ENCODE peak calls at places on chromosome 17, in ten cellular contexts. One of them, this sample, is unnamed.

GRCh38 chr17:3575506-3575905 is 17.9 kb upstream of the TRPV3 start:
- DNase-seq in HT-29: no peak
- DNase-seq in GM12864: no peak
- DNase-seq in adipocyte: peak; percentile 20
- DNase-seq in T-helper 1 cell: no peak
- DNase-seq in upper lobe of right lung: no peak
- DNase-seq in fibroblast of the conjunctiva: no peak
- DNase-seq in CD8-positive, alpha-beta T cell: no peak
- DNase-seq in foreskin fibroblast: peak; percentile 68
- DNase-seq in progenitor cell of endocrine pancreas: no peak
- DNase-seq in this sample: no peak

GRCh38 chr17:10843806-10844205 is 5.9 kb upstream of the PIRT start:
- DNase-seq in HT-29: peak; percentile 50
- DNase-seq in GM12864: no peak
- DNase-seq in adipocyte: peak; percentile 2
- DNase-seq in T-helper 1 cell: no peak
- DNase-seq in upper lobe of right lung: no peak
- DNase-seq in fibroblast of the conjunctiva: no peak
- DNase-seq in CD8-positive, alpha-beta T cell: no peak
- DNase-seq in foreskin fibroblast: no peak
- DNase-seq in progenitor cell of endocrine pancreas: no peak
- DNase-seq in this sample: no peak

GRCh38 chr17:28874750-28875149 is 19.9 kb downstream of the ERAL1 start:
- DNase-seq in HT-29: no peak
- DNase-seq in GM12864: no peak
- DNase-seq in adipocyte: no peak
- DNase-seq in T-helper 1 cell: no peak
- DNase-seq in upper lobe of right lung: no peak
- DNase-seq in fibroblast of the conjunctiva: no peak
- DNase-seq in CD8-positive, alpha-beta T cell: no peak
- DNase-seq in foreskin fibroblast: no peak
- DNase-seq in progenitor cell of endocrine pancreas: no peak
- DNase-seq in this sample: no peak

GRCh38 chr17:8117980-8118768 is at the start of gene ALOXE3:
- DNase-seq in HT-29: peak; percentile 58
- DNase-seq in GM12864: no peak
- DNase-seq in adipocyte: peak; percentile 61
- DNase-seq in T-helper 1 cell: no peak
- DNase-seq in upper lobe of right lung: no peak
- DNase-seq in fibroblast of the conjunctiva: no peak
- DNase-seq in CD8-positive, alpha-beta T cell: no peak
- DNase-seq in foreskin fibroblast: peak; percentile 66
- DNase-seq in progenitor cell of endocrine pancreas: no peak
- DNase-seq in this sample: no peak

GRCh38 chr17:37592291-37592690 is 16.9 kb downstream of the SYNRG start:
- DNase-seq in HT-29: no peak
- DNase-seq in GM12864: no peak
- DNase-seq in adipocyte: no peak
- DNase-seq in T-helper 1 cell: no peak
- DNase-seq in upper lobe of right lung: no peak
- DNase-seq in fibroblast of the conjunctiva: peak; percentile 60
- DNase-seq in CD8-positive, alpha-beta T cell: no peak
- DNase-seq in foreskin fibroblast: no peak
- DNase-seq in progenitor cell of endocrine pancreas: no peak
- DNase-seq in this sample: no peak

GRCh38 chr17:65817951-65818350 is 256.5 kb upstream of the AXIN2 start:
- DNase-seq in HT-29: no peak
- DNase-seq in GM12864: no peak
- DNase-seq in adipocyte: no peak
- DNase-seq in T-helper 1 cell: no peak
- DNase-seq in upper lobe of right lung: no peak
- DNase-seq in fibroblast of the conjunctiva: no peak
- DNase-seq in CD8-positive, alpha-beta T cell: no peak
- DNase-seq in foreskin fibroblast: no peak
- DNase-seq in progenitor cell of endocrine pancreas: no peak
- DNase-seq in this sample: no peak

GRCh38 chr17:38584350-38584925 is 21.3 kb downstream of the SRCIN1 start:
- DNase-seq in HT-29: peak; percentile 97
- DNase-seq in GM12864: no peak
- DNase-seq in adipocyte: peak; percentile 74
- DNase-seq in T-helper 1 cell: peak; percentile 57
- DNase-seq in upper lobe of right lung: peak; percentile 87
- DNase-seq in fibroblast of the conjunctiva: peak; percentile 29
- DNase-seq in CD8-positive, alpha-beta T cell: peak; percentile 46
- DNase-seq in foreskin fibroblast: peak; percentile 34
- DNase-seq in progenitor cell of endocrine pancreas: peak; percentile 59
- DNase-seq in this sample: no peak

GRCh38 chr17:51860934-51861561 is 297.5 kb downstream of the CA10 start:
- DNase-seq in HT-29: peak; percentile 48
- DNase-seq in GM12864: no peak
- DNase-seq in adipocyte: no peak
- DNase-seq in T-helper 1 cell: no peak
- DNase-seq in upper lobe of right lung: no peak
- DNase-seq in fibroblast of the conjunctiva: peak; percentile 5
- DNase-seq in CD8-positive, alpha-beta T cell: no peak
- DNase-seq in foreskin fibroblast: no peak
- DNase-seq in progenitor cell of endocrine pancreas: peak; percentile 42
- DNase-seq in this sample: peak; percentile 0

GRCh38 chr17:40564195-40564882 is 933 bp downstream of the CCR7 start:
- DNase-seq in HT-29: no peak
- DNase-seq in GM12864: no peak
- DNase-seq in adipocyte: no peak
- DNase-seq in T-helper 1 cell: no peak
- DNase-seq in upper lobe of right lung: no peak
- DNase-seq in fibroblast of the conjunctiva: no peak
- DNase-seq in CD8-positive, alpha-beta T cell: no peak
- DNase-seq in foreskin fibroblast: no peak
- DNase-seq in progenitor cell of endocrine pancreas: no peak
- DNase-seq in this sample: no peak

GRCh38 chr17:28466001-28466400 is 7.4 kb upstream of the SLC13A2 start:
- DNase-seq in HT-29: no peak
- DNase-seq in GM12864: no peak
- DNase-seq in adipocyte: no peak
- DNase-seq in T-helper 1 cell: no peak
- DNase-seq in upper lobe of right lung: no peak
- DNase-seq in fibroblast of the conjunctiva: no peak
- DNase-seq in CD8-positive, alpha-beta T cell: no peak
- DNase-seq in foreskin fibroblast: no peak
- DNase-seq in progenitor cell of endocrine pancreas: no peak
- DNase-seq in this sample: no peak

GRCh38 chr17:66777689-66778225 is 57.2 kb upstream of the CACNG5 start:
- DNase-seq in HT-29: no peak
- DNase-seq in GM12864: no peak
- DNase-seq in adipocyte: peak; percentile 28
- DNase-seq in T-helper 1 cell: no peak
- DNase-seq in upper lobe of right lung: peak; percentile 79
- DNase-seq in fibroblast of the conjunctiva: no peak
- DNase-seq in CD8-positive, alpha-beta T cell: no peak
- DNase-seq in foreskin fibroblast: peak; percentile 9
- DNase-seq in progenitor cell of endocrine pancreas: no peak
- DNase-seq in this sample: no peak

GRCh38 chr17:49819651-49820050 is 28.2 kb downstream of the TAC4 start:
- DNase-seq in HT-29: no peak
- DNase-seq in GM12864: no peak
- DNase-seq in adipocyte: no peak
- DNase-seq in T-helper 1 cell: no peak
- DNase-seq in upper lobe of right lung: no peak
- DNase-seq in fibroblast of the conjunctiva: no peak
- DNase-seq in CD8-positive, alpha-beta T cell: no peak
- DNase-seq in foreskin fibroblast: no peak
- DNase-seq in progenitor cell of endocrine pancreas: no peak
- DNase-seq in this sample: no peak

GRCh38 chr17:75765981-75766380 is 989 bp upstream of the GALK1 start:
- DNase-seq in HT-29: no peak
- DNase-seq in GM12864: no peak
- DNase-seq in adipocyte: no peak
- DNase-seq in T-helper 1 cell: no peak
- DNase-seq in upper lobe of right lung: no peak
- DNase-seq in fibroblast of the conjunctiva: no peak
- DNase-seq in CD8-positive, alpha-beta T cell: no peak
- DNase-seq in foreskin fibroblast: no peak
- DNase-seq in progenitor cell of endocrine pancreas: no peak
- DNase-seq in this sample: no peak

GRCh38 chr17:50079334-50080095 is 15.6 kb upstream of the PDK2 start:
- DNase-seq in HT-29: peak; percentile 83
- DNase-seq in GM12864: no peak
- DNase-seq in adipocyte: no peak
- DNase-seq in T-helper 1 cell: no peak
- DNase-seq in upper lobe of right lung: no peak
- DNase-seq in fibroblast of the conjunctiva: no peak
- DNase-seq in CD8-positive, alpha-beta T cell: no peak
- DNase-seq in foreskin fibroblast: no peak
- DNase-seq in progenitor cell of endocrine pancreas: no peak
- DNase-seq in this sample: no peak

GRCh38 chr17:32954477-32954876 is 26.5 kb downstream of the TMEM98 start:
- DNase-seq in HT-29: peak; percentile 61
- DNase-seq in GM12864: no peak
- DNase-seq in adipocyte: no peak
- DNase-seq in T-helper 1 cell: no peak
- DNase-seq in upper lobe of right lung: no peak
- DNase-seq in fibroblast of the conjunctiva: no peak
- DNase-seq in CD8-positive, alpha-beta T cell: no peak
- DNase-seq in foreskin fibroblast: no peak
- DNase-seq in progenitor cell of endocrine pancreas: no peak
- DNase-seq in this sample: no peak

GRCh38 chr17:9519873-9520272 is 55.7 kb downstream of the STX8 start:
- DNase-seq in HT-29: no peak
- DNase-seq in GM12864: no peak
- DNase-seq in adipocyte: no peak
- DNase-seq in T-helper 1 cell: no peak
- DNase-seq in upper lobe of right lung: no peak
- DNase-seq in fibroblast of the conjunctiva: no peak
- DNase-seq in CD8-positive, alpha-beta T cell: no peak
- DNase-seq in foreskin fibroblast: no peak
- DNase-seq in progenitor cell of endocrine pancreas: no peak
- DNase-seq in this sample: no peak

GRCh38 chr17:3814361-3814760 is 13.4 kb upstream of the ITGAE start:
- DNase-seq in HT-29: no peak
- DNase-seq in GM12864: no peak
- DNase-seq in adipocyte: no peak
- DNase-seq in T-helper 1 cell: no peak
- DNase-seq in upper lobe of right lung: no peak
- DNase-seq in fibroblast of the conjunctiva: no peak
- DNase-seq in CD8-positive, alpha-beta T cell: no peak
- DNase-seq in foreskin fibroblast: no peak
- DNase-seq in progenitor cell of endocrine pancreas: no peak
- DNase-seq in this sample: no peak

GRCh38 chr17:75036643-75037268 is 10.0 kb downstream of the ATP5PD start:
- DNase-seq in HT-29: peak; percentile 84
- DNase-seq in GM12864: no peak
- DNase-seq in adipocyte: no peak
- DNase-seq in T-helper 1 cell: peak; percentile 86
- DNase-seq in upper lobe of right lung: peak; percentile 76
- DNase-seq in fibroblast of the conjunctiva: peak; percentile 84
- DNase-seq in CD8-positive, alpha-beta T cell: peak; percentile 77
- DNase-seq in foreskin fibroblast: peak; percentile 24
- DNase-seq in progenitor cell of endocrine pancreas: no peak
- DNase-seq in this sample: no peak

GRCh38 chr17:75670868-75671267 is 3.7 kb downstream of the SAP30BP start:
- DNase-seq in HT-29: no peak
- DNase-seq in GM12864: no peak
- DNase-seq in adipocyte: no peak
- DNase-seq in T-helper 1 cell: no peak
- DNase-seq in upper lobe of right lung: no peak
- DNase-seq in fibroblast of the conjunctiva: no peak
- DNase-seq in CD8-positive, alpha-beta T cell: no peak
- DNase-seq in foreskin fibroblast: no peak
- DNase-seq in progenitor cell of endocrine pancreas: no peak
- DNase-seq in this sample: no peak

GRCh38 chr17:57927048-57927723 is 28.0 kb downstream of the CUEDC1 start:
- DNase-seq in HT-29: no peak
- DNase-seq in GM12864: no peak
- DNase-seq in adipocyte: peak; percentile 94
- DNase-seq in T-helper 1 cell: no peak
- DNase-seq in upper lobe of right lung: no peak
- DNase-seq in fibroblast of the conjunctiva: peak; percentile 76
- DNase-seq in CD8-positive, alpha-beta T cell: no peak
- DNase-seq in foreskin fibroblast: peak; percentile 77
- DNase-seq in progenitor cell of endocrine pancreas: no peak
- DNase-seq in this sample: no peak

GRCh38 chr17:65389426-65389825 is 172.0 kb downstream of the AXIN2 start:
- DNase-seq in HT-29: no peak
- DNase-seq in GM12864: no peak
- DNase-seq in adipocyte: peak; percentile 51
- DNase-seq in T-helper 1 cell: no peak
- DNase-seq in upper lobe of right lung: no peak
- DNase-seq in fibroblast of the conjunctiva: no peak
- DNase-seq in CD8-positive, alpha-beta T cell: no peak
- DNase-seq in foreskin fibroblast: peak; percentile 46
- DNase-seq in progenitor cell of endocrine pancreas: no peak
- DNase-seq in this sample: no peak

GRCh38 chr17:31466096-31466495 is 74.6 kb downstream of the RAB11FIP4 start:
- DNase-seq in HT-29: no peak
- DNase-seq in GM12864: no peak
- DNase-seq in adipocyte: no peak
- DNase-seq in T-helper 1 cell: no peak
- DNase-seq in upper lobe of right lung: no peak
- DNase-seq in fibroblast of the conjunctiva: no peak
- DNase-seq in CD8-positive, alpha-beta T cell: no peak
- DNase-seq in foreskin fibroblast: no peak
- DNase-seq in progenitor cell of endocrine pancreas: no peak
- DNase-seq in this sample: no peak

GRCh38 chr17:28745777-28746473 is 2.1 kb downstream of the TRAF4 start:
- DNase-seq in HT-29: peak; percentile 55
- DNase-seq in GM12864: no peak
- DNase-seq in adipocyte: peak; percentile 38
- DNase-seq in T-helper 1 cell: no peak
- DNase-seq in upper lobe of right lung: peak; percentile 79
- DNase-seq in fibroblast of the conjunctiva: no peak
- DNase-seq in CD8-positive, alpha-beta T cell: no peak
- DNase-seq in foreskin fibroblast: no peak
- DNase-seq in progenitor cell of endocrine pancreas: no peak
- DNase-seq in this sample: no peak

GRCh38 chr17:59890720-59891119 is 2.0 kb downstream of the TUBD1 start:
- DNase-seq in HT-29: no peak
- DNase-seq in GM12864: no peak
- DNase-seq in adipocyte: peak; percentile 46
- DNase-seq in T-helper 1 cell: no peak
- DNase-seq in upper lobe of right lung: no peak
- DNase-seq in fibroblast of the conjunctiva: no peak
- DNase-seq in CD8-positive, alpha-beta T cell: no peak
- DNase-seq in foreskin fibroblast: peak; percentile 55
- DNase-seq in progenitor cell of endocrine pancreas: no peak
- DNase-seq in this sample: no peak

GRCh38 chr17:54968259-54968953 is at the start of the genes COX11 and STXBP4:
- DNase-seq in HT-29: peak; percentile 99
- DNase-seq in GM12864: peak; percentile 89
- DNase-seq in adipocyte: peak; percentile 98
- DNase-seq in T-helper 1 cell: peak; percentile 91
- DNase-seq in upper lobe of right lung: peak; percentile 97
- DNase-seq in fibroblast of the conjunctiva: peak; percentile 96
- DNase-seq in CD8-positive, alpha-beta T cell: peak; percentile 91
- DNase-seq in foreskin fibroblast: peak; percentile 98
- DNase-seq in progenitor cell of endocrine pancreas: peak; percentile 89
- DNase-seq in this sample: peak; percentile 96

GRCh38 chr17:76593338-76593737 is 7.7 kb upstream of the ST6GALNAC2 start:
- DNase-seq in HT-29: no peak
- DNase-seq in GM12864: no peak
- DNase-seq in adipocyte: no peak
- DNase-seq in T-helper 1 cell: no peak
- DNase-seq in upper lobe of right lung: no peak
- DNase-seq in fibroblast of the conjunctiva: no peak
- DNase-seq in CD8-positive, alpha-beta T cell: no peak
- DNase-seq in foreskin fibroblast: no peak
- DNase-seq in progenitor cell of endocrine pancreas: no peak
- DNase-seq in this sample: no peak

GRCh38 chr17:42386784-42387183 is 1.5 kb downstream of the STAT3 start:
- DNase-seq in HT-29: no peak
- DNase-seq in GM12864: no peak
- DNase-seq in adipocyte: peak; percentile 47
- DNase-seq in T-helper 1 cell: no peak
- DNase-seq in upper lobe of right lung: no peak
- DNase-seq in fibroblast of the conjunctiva: no peak
- DNase-seq in CD8-positive, alpha-beta T cell: no peak
- DNase-seq in foreskin fibroblast: no peak
- DNase-seq in progenitor cell of endocrine pancreas: no peak
- DNase-seq in this sample: no peak

GRCh38 chr17:44920565-44920940 is 5.3 kb upstream of the GFAP start:
- DNase-seq in HT-29: no peak
- DNase-seq in GM12864: no peak
- DNase-seq in adipocyte: no peak
- DNase-seq in T-helper 1 cell: no peak
- DNase-seq in upper lobe of right lung: peak; percentile 52
- DNase-seq in fibroblast of the conjunctiva: no peak
- DNase-seq in CD8-positive, alpha-beta T cell: no peak
- DNase-seq in foreskin fibroblast: no peak
- DNase-seq in progenitor cell of endocrine pancreas: no peak
- DNase-seq in this sample: no peak

This sample was measured in KG1.